ENCODE peak calls at places on chromosomes 2 and 18, in four cellular contexts. G is IMR-90, I is K562, M is GM12878. S is an unnamed sample.

GRCh38 chr18:37243756-37244155 is 321.8 kb downstream of the CELF4 start:
- DNase-seq in I (no peak), G (no peak), M (no peak), S (no peak)

GRCh38 chr18:66280470-66280869 is 323.4 kb downstream of the CDH19 start:
- DNase-seq in I (no peak), M (no peak), G (no peak), S (no peak)

GRCh38 chr2:45207105-45207504 is 197.9 kb upstream of the SIX2 start:
- DNase-seq in I (no peak), M (no peak), G (no peak), S (no peak)

GRCh38 chr2:241123816-241124536 is 21.9 kb upstream of the MTERF4 start:
- DNase-seq in I (no peak), M (no peak), G (no peak), S (no peak)

GRCh38 chr2:109164739-109165221 is 35.8 kb downstream of the SH3RF3 start:
- DNase-seq in I (no peak), M (no peak), G (peak; percentile 78), S (no peak)

GRCh38 chr2:23107341-23107941 is 277.5 kb upstream of the KLHL29 start:
- DNase-seq in I (no peak), G (no peak), M (no peak), S (no peak)

GRCh38 chr2:192286093-192286701 is 91.5 kb upstream of the TMEFF2 start:
- DNase-seq in M (no peak), I (peak; percentile 8), G (peak; percentile 63), S (peak; percentile 53)

GRCh38 chr18:23114911-23115310 is 20.4 kb upstream of the CABLES1 start:
- DNase-seq in M (no peak), G (peak; percentile 70), I (no peak), S (peak; percentile 41)

GRCh38 chr18:35088931-35089330 is 47.7 kb downstream of the MAPRE2 start:
- DNase-seq in M (no peak), I (no peak), G (peak; percentile 41), S (no peak)

GRCh38 chr18:59268127-59268721 is 5.0 kb downstream of the RAX start:
- DNase-seq in M (no peak), G (no peak), I (no peak), S (no peak)

GRCh38 chr2:1856922-1857321 is 112.6 kb upstream of the PXDN start:
- DNase-seq in G (peak; percentile 28), M (no peak), I (peak; percentile 37), S (peak; percentile 22)

GRCh38 chr2:84546551-84546950 is 30.3 kb downstream of the DNAH6 start:
- DNase-seq in M (no peak), G (no peak), I (no peak), S (no peak)

GRCh38 chr2:134348239-134348638 is 94.4 kb downstream of the MGAT5 start:
- DNase-seq in M (no peak), G (peak; percentile 57), I (no peak), S (no peak)

GRCh38 chr18:1003499-1003898 is 98.8 kb downstream of the ADCYAP1 start:
- DNase-seq in M (no peak), G (no peak), I (no peak), S (no peak)

GRCh38 chr2:135984199-135985017 is 1.0 kb downstream of the DARS1 start:
- DNase-seq in I (no peak), G (no peak), M (peak; percentile 84), S (no peak)

GRCh38 chr2:37652199-37652640 is 19.2 kb downstream of the CDC42EP3 start:
- DNase-seq in I (no peak), M (no peak), G (peak; percentile 97), S (peak; percentile 84)

GRCh38 chr18:60623331-60623730 is 250.8 kb upstream of the MC4R start:
- DNase-seq in G (no peak), M (no peak), I (no peak), S (no peak)

GRCh38 chr2:128235581-128235980 is 83.1 kb downstream of the HS6ST1 start:
- DNase-seq in I (no peak), M (no peak), G (no peak), S (no peak)

GRCh38 chr2:233248999-233249398 is 2.5 kb upstream of the ATG16L1 start:
- DNase-seq in M (no peak), G (no peak), I (no peak), S (no peak)

GRCh38 chr18:62360806-62361205 is 35.7 kb downstream of the TNFRSF11A start:
- DNase-seq in M (no peak), I (no peak), G (no peak), S (no peak)

DNA sequence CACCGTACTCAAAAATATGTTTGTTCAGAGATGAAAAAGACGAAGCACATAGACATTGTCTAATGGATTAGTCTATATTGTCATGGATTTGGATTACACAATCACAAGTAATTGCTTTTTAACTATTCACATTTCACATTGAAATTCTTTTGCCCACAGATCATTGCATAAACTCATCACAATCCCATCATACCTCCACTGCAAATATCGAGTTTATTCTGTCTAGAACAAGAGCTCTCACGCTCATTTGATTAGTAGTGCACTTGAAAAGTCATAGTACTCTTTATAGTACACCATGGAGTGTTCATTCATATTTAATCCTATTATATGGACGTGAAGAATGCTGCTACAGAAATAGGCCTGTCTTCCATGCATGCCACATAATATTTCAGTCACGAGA is 97.9 kb upstream of the SOX11 start:
- DNase-seq in I (no peak), G (no peak), M (no peak), S (no peak)
- TF ChIP-seq ELK1 in I (no peak), G (no peak), M (no peak), S (no peak)

GRCh38 chr2:230170532-230170931 is 49.3 kb downstream of the SP110 start:
- DNase-seq in M (no peak), G (no peak), I (peak; percentile 25), S (no peak)
- TF ChIP-seq ELK1 in M (no peak), G (no peak), I (no peak), S (no peak)

DNA sequence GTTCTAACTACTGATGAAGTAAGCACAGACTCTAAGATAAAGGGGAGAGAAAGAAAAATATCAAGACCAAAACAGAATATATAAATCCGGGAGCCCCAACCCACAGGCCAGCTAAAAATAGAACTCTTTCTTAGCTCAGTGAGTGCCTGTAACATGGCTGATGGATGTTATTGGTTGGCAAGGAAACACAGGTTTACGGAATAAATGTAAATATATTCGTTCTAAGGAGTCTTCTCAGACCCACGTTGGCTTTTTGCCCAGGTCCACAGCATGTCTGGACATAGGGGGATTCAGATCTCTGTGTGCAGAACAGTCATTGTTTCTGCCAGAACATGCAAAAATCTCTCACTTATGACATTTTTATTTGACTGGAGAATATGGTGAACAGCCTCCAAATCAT is 139.0 kb upstream of the SERPINE2 start:
- DNase-seq in I (no peak), M (no peak), G (peak; percentile 48), S (no peak)
- TF ChIP-seq ELK1 in I (no peak), M (no peak), G (no peak), S (no peak)

DNA sequence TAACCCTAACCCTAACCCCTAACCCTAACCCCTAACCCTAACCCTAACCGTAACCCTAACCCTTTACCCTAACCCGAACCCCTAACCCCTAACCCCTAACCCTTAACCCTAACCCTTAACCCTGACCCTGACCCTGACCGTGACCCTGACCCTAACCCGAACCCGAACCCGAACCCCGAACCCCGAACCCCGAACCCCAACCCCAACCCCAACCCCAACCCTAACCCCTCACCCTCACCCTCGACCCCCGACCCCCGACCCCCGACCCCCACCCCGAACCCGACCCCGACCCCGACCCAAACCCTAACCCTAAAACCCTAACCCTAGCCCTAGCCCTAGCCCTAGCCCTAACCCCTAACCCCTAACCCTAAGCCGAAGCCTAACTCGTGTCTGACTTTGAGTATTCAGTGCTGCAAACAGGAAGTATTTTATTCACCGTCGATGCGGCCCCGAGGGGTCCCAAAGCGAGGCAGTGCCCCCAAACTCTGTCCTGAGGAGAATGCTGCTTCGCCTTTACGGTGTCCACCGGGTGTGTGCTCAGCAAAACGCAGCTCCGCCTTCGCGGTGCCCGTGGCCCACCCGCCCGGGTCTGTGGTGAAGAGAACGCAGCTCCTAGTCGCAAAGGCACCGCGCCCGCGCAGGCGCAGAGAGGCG is 36.0 kb downstream of the FAM110C start:
- DNase-seq in G (no peak), I (no peak), M (no peak), S (no peak)
- TF ChIP-seq ELK1 in G (no peak), I (no peak), M (no peak), S (no peak)

GRCh38 chr2:61235716-61236115 is 73.7 kb downstream of the C2orf74 start:
- DNase-seq in M (no peak), I (no peak), G (no peak), S (no peak)

GRCh38 chr2:61233581-61233980 is 71.6 kb downstream of the C2orf74 start:
- DNase-seq in I (no peak), M (no peak), G (no peak), S (no peak)

DNA sequence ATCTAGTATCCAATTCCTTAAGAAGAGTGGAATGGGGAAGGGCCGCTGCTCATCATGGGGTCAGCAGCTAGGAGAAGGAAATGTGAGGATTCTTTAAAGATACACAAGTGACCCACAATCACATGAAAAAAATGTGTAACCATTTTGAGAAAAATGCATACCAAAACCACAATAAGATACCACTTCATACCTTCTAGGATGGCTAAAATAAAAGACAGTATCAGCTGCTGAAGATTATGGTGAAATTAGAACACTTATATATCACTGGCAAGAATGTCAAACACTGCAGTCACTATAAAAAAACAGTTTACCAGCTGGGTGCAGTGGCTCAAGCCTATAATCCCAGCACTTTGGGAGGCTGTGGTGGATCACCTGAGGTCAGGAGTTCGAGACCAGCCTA is 67.9 kb downstream of the C2orf74 start:
- DNase-seq in G (peak; percentile 48), M (no peak), I (no peak), S (no peak)
- TF ChIP-seq ELK1 in G (no peak), M (no peak), I (no peak), S (no peak)

GRCh38 chr18:68221116-68221724 is 493.7 kb downstream of the TMX3 start:
- DNase-seq in G (no peak), I (no peak), M (no peak), S (no peak)
- TF ChIP-seq ELK1 in G (no peak), I (no peak), M (no peak), S (no peak)

S was measured in A549.